ENCODE peak calls at places on chromosomes 12 and 14, in four cellular contexts. One of them, this sample, is unnamed.
A peak's percentile ranks its signal among the peaks of the same experiment; 100 is the strongest.

GRCh38 chr12:170361-171225 is 43.4 kb downstream of the SLC6A12 start:
- DNase-seq in fibroblast of the aortic adventitia: no peak
- DNase-seq in GM04504: no peak
- DNase-seq in CD8-positive, alpha-beta memory T cell: no peak
- DNase-seq in this sample: no peak

GRCh38 chr14:102778616-102779351 is 1.5 kb downstream of the TRAF3 start:
- DNase-seq in fibroblast of the aortic adventitia: peak; percentile 52
- DNase-seq in GM04504: no peak
- DNase-seq in CD8-positive, alpha-beta memory T cell: no peak
- DNase-seq in this sample: no peak

GRCh38 chr12:127270193-127270592 is 996.8 kb upstream of the TMEM132C start:
- DNase-seq in fibroblast of the aortic adventitia: peak; percentile 66
- DNase-seq in GM04504: peak; percentile 78
- DNase-seq in CD8-positive, alpha-beta memory T cell: no peak
- DNase-seq in this sample: no peak

GRCh38 chr14:63174760-63175191 is 29.5 kb upstream of the RHOJ start:
- DNase-seq in fibroblast of the aortic adventitia: peak; percentile 96
- DNase-seq in GM04504: peak; percentile 7
- DNase-seq in CD8-positive, alpha-beta memory T cell: no peak
- DNase-seq in this sample: peak; percentile 73

GRCh38 chr12:130775953-130776856 is 60.1 kb upstream of the RIMBP2 start:
- DNase-seq in fibroblast of the aortic adventitia: peak; percentile 86
- DNase-seq in GM04504: peak; percentile 48
- DNase-seq in CD8-positive, alpha-beta memory T cell: no peak
- DNase-seq in this sample: peak; percentile 57

GRCh38 chr12:94650143-94651056 is at the start of gene TMCC3:
- DNase-seq in fibroblast of the aortic adventitia: peak; percentile 12
- DNase-seq in GM04504: no peak
- DNase-seq in CD8-positive, alpha-beta memory T cell: peak; percentile 12
- DNase-seq in this sample: no peak

GRCh38 chr14:30385925-30386324 is 173.0 kb upstream of the G2E3 start:
- DNase-seq in fibroblast of the aortic adventitia: no peak
- DNase-seq in GM04504: no peak
- DNase-seq in CD8-positive, alpha-beta memory T cell: no peak
- DNase-seq in this sample: no peak

GRCh38 chr12:64560395-64561301 is 49.6 kb upstream of the RASSF3 start:
- DNase-seq in fibroblast of the aortic adventitia: peak; percentile 95
- DNase-seq in GM04504: peak; percentile 51
- DNase-seq in CD8-positive, alpha-beta memory T cell: no peak
- DNase-seq in this sample: peak; percentile 93

GRCh38 chr14:23352506-23353432 is at the start of gene SLC22A17:
- DNase-seq in fibroblast of the aortic adventitia: peak; percentile 82
- DNase-seq in GM04504: peak; percentile 76
- DNase-seq in CD8-positive, alpha-beta memory T cell: no peak
- DNase-seq in this sample: peak; percentile 81

GRCh38 chr12:32671930-32672785 is 6.9 kb upstream of the DNM1L start:
- DNase-seq in fibroblast of the aortic adventitia: peak; percentile 92
- DNase-seq in GM04504: peak; percentile 87
- DNase-seq in CD8-positive, alpha-beta memory T cell: no peak
- DNase-seq in this sample: peak; percentile 76

GRCh38 chr12:30828686-30829085 is 73.9 kb upstream of the CAPRIN2 start:
- DNase-seq in fibroblast of the aortic adventitia: no peak
- DNase-seq in GM04504: no peak
- DNase-seq in CD8-positive, alpha-beta memory T cell: no peak
- DNase-seq in this sample: peak; percentile 35

GRCh38 chr12:25069221-25069620 is 120.3 kb upstream of the BCAT1 start:
- DNase-seq in fibroblast of the aortic adventitia: peak; percentile 5
- DNase-seq in GM04504: no peak
- DNase-seq in CD8-positive, alpha-beta memory T cell: no peak
- DNase-seq in this sample: no peak

GRCh38 chr12:110353211-110353965 is 50.1 kb downstream of the ANAPC7 start:
- DNase-seq in fibroblast of the aortic adventitia: no peak
- DNase-seq in GM04504: no peak
- DNase-seq in CD8-positive, alpha-beta memory T cell: no peak
- DNase-seq in this sample: no peak

GRCh38 chr14:99729991-99730875 is 46.1 kb downstream of the CYP46A1 start:
- DNase-seq in fibroblast of the aortic adventitia: peak; percentile 39
- DNase-seq in GM04504: no peak
- DNase-seq in CD8-positive, alpha-beta memory T cell: peak; percentile 56
- DNase-seq in this sample: no peak